ENCODE peak calls at places on chromosomes 5 and 9, in six cellular contexts. One of them, this sample, is unnamed.

GRCh38 chr9:4382722-4383317 is 83.0 kb upstream of the GLIS3 start:
- DNase-seq in EL: peak
- DNase-seq in transverse colon: no peak
- DNase-seq in SW 1271: no peak
- DNase-seq in stimulated activated CD8-positive, alpha-beta memory T cell treated with anti-CD3 and anti-CD28 coated beads, Interleukin-2, amount 100 ng/mL, for 48 hours: no peak
- DNase-seq in AG04449: no peak
- DNase-seq in this sample: no peak

GRCh38 chr5:37717613-37718431 is 122.0 kb downstream of the GDNF start:
- DNase-seq in EL: peak
- DNase-seq in transverse colon: peak
- DNase-seq in SW 1271: no peak
- DNase-seq in stimulated activated CD8-positive, alpha-beta memory T cell treated with anti-CD3 and anti-CD28 coated beads, Interleukin-2, amount 100 ng/mL, for 48 hours: no peak
- DNase-seq in AG04449: no peak
- DNase-seq in this sample: no peak

GRCh38 chr9:3857673-3858072 is 331.9 kb upstream of the RFX3 start:
- DNase-seq in EL: peak
- DNase-seq in transverse colon: no peak
- DNase-seq in SW 1271: no peak
- DNase-seq in stimulated activated CD8-positive, alpha-beta memory T cell treated with anti-CD3 and anti-CD28 coated beads, Interleukin-2, amount 100 ng/mL, for 48 hours: no peak
- DNase-seq in AG04449: no peak
- DNase-seq in this sample: no peak

GRCh38 chr5:153222956-153223355 is 267.5 kb upstream of the GRIA1 start:
- DNase-seq in EL: peak
- DNase-seq in transverse colon: no peak
- DNase-seq in SW 1271: no peak
- DNase-seq in stimulated activated CD8-positive, alpha-beta memory T cell treated with anti-CD3 and anti-CD28 coated beads, Interleukin-2, amount 100 ng/mL, for 48 hours: no peak
- DNase-seq in AG04449: peak
- DNase-seq in this sample: no peak

GRCh38 chr9:21294904-21295538 is 10.1 kb downstream of the IFNA5 start:
- DNase-seq in EL: no peak
- DNase-seq in transverse colon: no peak
- DNase-seq in SW 1271: no peak
- DNase-seq in stimulated activated CD8-positive, alpha-beta memory T cell treated with anti-CD3 and anti-CD28 coated beads, Interleukin-2, amount 100 ng/mL, for 48 hours: no peak
- DNase-seq in AG04449: no peak
- DNase-seq in this sample: no peak

GRCh38 chr9:81384911-81385310 is 304.4 kb downstream of the TLE1 start:
- DNase-seq in EL: no peak
- DNase-seq in transverse colon: no peak
- DNase-seq in SW 1271: no peak
- DNase-seq in stimulated activated CD8-positive, alpha-beta memory T cell treated with anti-CD3 and anti-CD28 coated beads, Interleukin-2, amount 100 ng/mL, for 48 hours: no peak
- DNase-seq in AG04449: no peak
- DNase-seq in this sample: no peak

GRCh38 chr9:108809269-108809668 is 46.5 kb downstream of the ACTL7B start:
- DNase-seq in EL: no peak
- DNase-seq in transverse colon: no peak
- DNase-seq in SW 1271: no peak
- DNase-seq in stimulated activated CD8-positive, alpha-beta memory T cell treated with anti-CD3 and anti-CD28 coated beads, Interleukin-2, amount 100 ng/mL, for 48 hours: no peak
- DNase-seq in AG04449: no peak
- DNase-seq in this sample: no peak

GRCh38 chr5:133201310-133201709 is 149.5 kb downstream of the HSPA4 start:
- DNase-seq in EL: no peak
- DNase-seq in transverse colon: no peak
- DNase-seq in SW 1271: no peak
- DNase-seq in stimulated activated CD8-positive, alpha-beta memory T cell treated with anti-CD3 and anti-CD28 coated beads, Interleukin-2, amount 100 ng/mL, for 48 hours: no peak
- DNase-seq in AG04449: no peak
- DNase-seq in this sample: no peak

GRCh38 chr5:4199036-4199435 is 603.4 kb downstream of the IRX1 start:
- DNase-seq in EL: no peak
- DNase-seq in transverse colon: no peak
- DNase-seq in SW 1271: no peak
- DNase-seq in stimulated activated CD8-positive, alpha-beta memory T cell treated with anti-CD3 and anti-CD28 coated beads, Interleukin-2, amount 100 ng/mL, for 48 hours: no peak
- DNase-seq in AG04449: no peak
- DNase-seq in this sample: no peak

GRCh38 chr9:89178162-89179120 is at the start of gene SHC3:
- DNase-seq in EL: peak
- DNase-seq in transverse colon: no peak
- DNase-seq in SW 1271: no peak
- DNase-seq in stimulated activated CD8-positive, alpha-beta memory T cell treated with anti-CD3 and anti-CD28 coated beads, Interleukin-2, amount 100 ng/mL, for 48 hours: no peak
- DNase-seq in AG04449: no peak
- DNase-seq in this sample: peak

GRCh38 chr5:87582149-87582548 is 169.4 kb upstream of the CCNH start:
- DNase-seq in EL: no peak
- DNase-seq in transverse colon: no peak
- DNase-seq in SW 1271: no peak
- DNase-seq in stimulated activated CD8-positive, alpha-beta memory T cell treated with anti-CD3 and anti-CD28 coated beads, Interleukin-2, amount 100 ng/mL, for 48 hours: no peak
- DNase-seq in AG04449: no peak
- DNase-seq in this sample: no peak

GRCh38 chr5:2261002-2261703 is 378.4 kb upstream of the IRX4 start:
- DNase-seq in EL: no peak
- DNase-seq in transverse colon: no peak
- DNase-seq in SW 1271: no peak
- DNase-seq in stimulated activated CD8-positive, alpha-beta memory T cell treated with anti-CD3 and anti-CD28 coated beads, Interleukin-2, amount 100 ng/mL, for 48 hours: no peak
- DNase-seq in AG04449: no peak
- DNase-seq in this sample: no peak

GRCh38 chr9:99296375-99296951 is 74.4 kb downstream of the SEC61B start:
- DNase-seq in EL: no peak
- DNase-seq in transverse colon: no peak
- DNase-seq in SW 1271: no peak
- DNase-seq in stimulated activated CD8-positive, alpha-beta memory T cell treated with anti-CD3 and anti-CD28 coated beads, Interleukin-2, amount 100 ng/mL, for 48 hours: no peak
- DNase-seq in AG04449: no peak
- DNase-seq in this sample: no peak

GRCh38 chr5:141919218-141920129 is 4.2 kb upstream of the DELE1 start:
- DNase-seq in EL: no peak
- DNase-seq in transverse colon: peak
- DNase-seq in SW 1271: no peak
- DNase-seq in stimulated activated CD8-positive, alpha-beta memory T cell treated with anti-CD3 and anti-CD28 coated beads, Interleukin-2, amount 100 ng/mL, for 48 hours: no peak
- DNase-seq in AG04449: no peak
- DNase-seq in this sample: no peak

GRCh38 chr9:94921072-94921471 is 194.6 kb downstream of the AOPEP start:
- DNase-seq in EL: peak
- DNase-seq in transverse colon: no peak
- DNase-seq in SW 1271: no peak
- DNase-seq in stimulated activated CD8-positive, alpha-beta memory T cell treated with anti-CD3 and anti-CD28 coated beads, Interleukin-2, amount 100 ng/mL, for 48 hours: no peak
- DNase-seq in AG04449: no peak
- DNase-seq in this sample: no peak